ENCODE peak calls at places on chromosome 19, in six cellular contexts. F is upper lobe of left lung, I is A549, B is HepG2, A is GM12878, R is K562. X is an unnamed sample. For H3K9me3, the result is how much of the 10 kb centered on the place peaks cover.

GRCh38 chr19:19599190-19599535 is 19.3 kb downstream of the PBX4 start:
- ATAC-seq in F (no peak), I (no peak), B (no peak), A (no peak), R (no peak), X (no peak)

GRCh38 chr19:31317098-31317497 is 32.1 kb downstream of the TSHZ3 start:
- ATAC-seq in F (no peak), I (no peak), B (no peak), A (no peak), R (no peak), X (no peak)

GRCh38 chr19:29878973-29879654 is 62.9 kb upstream of the URI1 start:
- ATAC-seq in F (peak), I (peak), B (peak), A (peak), R (peak), X (peak)

GRCh38 chr19:45969676-45970075 is 4.0 kb downstream of the NOVA2 start:
- ATAC-seq in F (no peak), I (no peak), B (no peak), A (no peak), R (no peak), X (no peak)

GRCh38 chr19:15551183-15552004 is 43.1 kb downstream of the CYP4F22 start:
- ATAC-seq in F (peak), I (peak), B (peak), A (no peak), R (peak), X (no peak)

GRCh38 chr19:21604941-21605548 is 99.6 kb downstream of the ZNF429 start:
- ATAC-seq in F (no peak), I (no peak), B (no peak), A (no peak), R (no peak), X (no peak)

GRCh38 chr19:19782783-19783182 is 38.8 kb downstream of the ZNF506 start:
- ATAC-seq in F (no peak), I (no peak), B (no peak), A (no peak), R (no peak), X (no peak)

GRCh38 chr19:19515764-19516519 is at the start of gene NDUFA13:
- ATAC-seq in F (peak), I (peak), B (peak), A (peak), R (peak), X (peak)

GRCh38 chr19:29269641-29270040 is 56.7 kb upstream of the UQCRFS1 start:
- ATAC-seq in F (no peak), I (no peak), B (no peak), A (no peak), R (no peak), X (no peak)

GRCh38 chr19:7715671-7716070 is 13.7 kb upstream of the FCER2 start:
- ATAC-seq in F (no peak), I (no peak), B (no peak), A (no peak), R (no peak), X (no peak)

GRCh38 chr19:47377208-47377701 is 28.1 kb downstream of the DHX34 start:
- ATAC-seq in F (no peak), I (peak), B (peak), A (no peak), R (peak), X (no peak)

GRCh38 chr19:15748239-15748638 is 10.5 kb downstream of the OR10H3 start:
- ATAC-seq in F (no peak), I (no peak), B (no peak), A (no peak), R (no peak), X (no peak)

GRCh38 chr19:4115818-4116385 is 8.0 kb downstream of the MAP2K2 start:
- ATAC-seq in F (no peak), I (no peak), B (no peak), A (peak), R (no peak), X (no peak)

GRCh38 chr19:3683405-3683865 is 16.8 kb downstream of the PIP5K1C start:
- ATAC-seq in F (no peak), I (no peak), B (no peak), A (peak), R (peak), X (peak)

GRCh38 chr19:18650048-18650435 is 13.2 kb downstream of the KLHL26 start:
- ATAC-seq in F (peak), I (no peak), B (no peak), A (no peak), R (no peak), X (peak)

GRCh38 chr19:752652-753517 is 2.0 kb downstream of the MISP start:
- ATAC-seq in F (peak), I (peak), B (peak), A (no peak), R (no peak), X (peak)

GRCh38 chr19:46950526-46951235 is 69.0 kb upstream of the NPAS1 start:
- ATAC-seq in F (no peak), I (peak), B (no peak), A (peak), R (no peak), X (no peak)

GRCh38 chr19:3944018-3944721 is 11.3 kb downstream of the NMRK2 start:
- ATAC-seq in F (no peak), I (no peak), B (no peak), A (no peak), R (no peak), X (no peak)

GRCh38 chr19:56217039-56217949 is 15.2 kb downstream of the ZSCAN5C start:
- ATAC-seq in F (no peak), I (no peak), B (no peak), A (no peak), R (no peak), X (no peak)

GRCh38 chr19:17214531-17215124 is 529 bp upstream of the USE1 start:
- ATAC-seq in F (no peak), I (no peak), B (peak), A (no peak), R (no peak), X (no peak)

GRCh38 chr19:8515317-8515716 is 1.4 kb upstream of the ZNF414 start:
- ATAC-seq in F (no peak), I (no peak), B (no peak), A (no peak), R (no peak), X (no peak)

GRCh38 chr19:10881403-10882107 is 10.2 kb downstream of the CARM1 start:
- ATAC-seq in F (no peak), I (no peak), B (no peak), A (no peak), R (peak), X (no peak)

GRCh38 chr19:5312058-5312457 is 28.6 kb downstream of the PTPRS start:
- ATAC-seq in F (no peak), I (no peak), B (no peak), A (no peak), R (no peak), X (no peak)

GRCh38 chr19:5309438-5310204 is 31.0 kb downstream of the PTPRS start:
- ATAC-seq in F (no peak), I (no peak), B (no peak), A (peak), R (peak), X (no peak)

GRCh38 chr19:5306531-5306930 is 34.1 kb downstream of the PTPRS start:
- ATAC-seq in F (no peak), I (no peak), B (no peak), A (no peak), R (no peak), X (no peak)

GRCh38 chr19:5307655-5308054 is 33.0 kb downstream of the PTPRS start:
- ATAC-seq in F (no peak), I (no peak), B (no peak), A (no peak), R (no peak), X (no peak)

GRCh38 chr19:5308471-5309437 is 31.9 kb downstream of the PTPRS start:
- ATAC-seq in F (peak), I (no peak), B (no peak), A (peak), R (peak), X (peak)
- TF ChIP-seq EP300 in F (no peak), I (no peak), B (no peak), A (no peak), R (no peak), X (no peak)

GRCh38 chr19:44660081-44660480 is 11.2 kb upstream of the CEACAM19 start:
- ATAC-seq in F (peak), I (no peak), B (no peak), A (no peak), R (no peak), X (no peak)
- H3K9me3 ChIP-seq in F (under half), I (under half), B (under half), A (under half), R (under half), X (under half)

GRCh38 chr19:38228005-38228377 is 4.0 kb upstream of the DPF1 start:
- ATAC-seq in F (no peak), I (no peak), B (no peak), A (no peak), R (no peak), X (no peak)

GRCh38 chr19:38229585-38230073 is 5.6 kb upstream of the DPF1 start:
- ATAC-seq in F (peak), I (peak), B (peak), A (peak), R (peak), X (peak)

GRCh38 chr19:38231918-38232317 is 7.9 kb upstream of the DPF1 start:
- ATAC-seq in F (no peak), I (no peak), B (no peak), A (no peak), R (no peak), X (no peak)

GRCh38 chr19:38227272-38228004 is 3.4 kb upstream of the DPF1 start:
- ATAC-seq in F (no peak), I (no peak), B (no peak), A (no peak), R (no peak), X (no peak)

GRCh38 chr19:38228491-38229439 is 4.7 kb upstream of the DPF1 start:
- ATAC-seq in F (no peak), I (no peak), B (no peak), A (no peak), R (no peak), X (no peak)
- TF ChIP-seq EP300 in F (no peak), I (no peak), B (no peak), A (no peak), R (no peak), X (no peak)

GRCh38 chr19:49020931-49021895 is 2.9 kb downstream of the CGB3 start:
- ATAC-seq in F (no peak), I (peak), B (no peak), A (peak), R (no peak), X (no peak)
- H3K9me3 ChIP-seq in F (under half), I (under half), B (under half), A (under half), R (under half), X (under half)

X was measured in gastroesophageal sphincter.